ENCODE peak calls at places on chromosome X, in ten cellular contexts. Q, Y, V, R, H, W, Z, E, N and K are unnamed samples.

GRCh38 chrX:40248822-40249221 is 151.1 kb upstream of the BCOR start:
- DNase-seq in N (no peak), R (no peak), Q (peak), Y (no peak), H (no peak), E (no peak), Z (peak), V (no peak), W (no peak), K (no peak)

GRCh38 chrX:124455966-124456365 is 109.6 kb downstream of the SH2D1A start:
- DNase-seq in Y (no peak), R (no peak), V (no peak), Q (no peak), N (no peak), E (no peak), H (no peak), Z (no peak), W (no peak), K (no peak)

GRCh38 chrX:110228453-110228852 is 89.4 kb downstream of the AMMECR1 start:
- DNase-seq in N (no peak), Y (no peak), H (no peak), W (no peak), V (no peak), E (no peak), R (no peak), Q (no peak), Z (no peak), K (no peak)

GRCh38 chrX:40102393-40103381 is 4.9 kb upstream of the BCOR start:
- DNase-seq in Y (no peak), H (no peak), V (no peak), W (no peak), Q (no peak), N (no peak), E (no peak), R (no peak), Z (peak), K (no peak)

GRCh38 chrX:97175147-97175546 is 291.4 kb downstream of the RPA4 start:
- DNase-seq in Q (peak), H (no peak), W (no peak), E (no peak), Y (no peak), R (no peak), Z (no peak), V (no peak), N (no peak), K (no peak)

GRCh38 chrX:139795196-139795595 is 87.2 kb upstream of the MCF2 start:
- DNase-seq in H (no peak), E (no peak), Z (no peak), R (no peak), W (no peak), N (no peak), Q (no peak), Y (no peak), V (no peak), K (no peak)

GRCh38 chrX:41273638-41274037 is 60.3 kb upstream of the DDX3X start:
- DNase-seq in Z (no peak), H (no peak), Q (no peak), N (peak), E (no peak), W (no peak), R (no peak), Y (no peak), V (no peak), K (no peak)

GRCh38 chrX:11073411-11073810 is 37.7 kb upstream of the HCCS start:
- DNase-seq in R (no peak), Q (no peak), V (no peak), N (no peak), Y (no peak), Z (no peak), W (no peak), E (no peak), H (no peak), K (no peak)

GRCh38 chrX:41095174-41095573 is 9.9 kb downstream of the USP9X start:
- DNase-seq in V (no peak), E (no peak), Y (no peak), Z (no peak), W (no peak), N (no peak), Q (no peak), H (no peak), R (no peak), K (no peak)

GRCh38 chrX:68238568-68238967 is 194.7 kb downstream of the OPHN1 start:
- DNase-seq in V (no peak), N (no peak), Z (no peak), R (no peak), Y (no peak), W (no peak), E (no peak), H (no peak), Q (peak), K (no peak)

GRCh38 chrX:136759968-136760367 is 20.8 kb downstream of the ARHGEF6 start:
- DNase-seq in R (no peak), H (no peak), W (no peak), E (no peak), V (no peak), Y (no peak), N (no peak), Q (peak), Z (no peak), K (no peak)